ENCODE peak calls at places on chromosome 7, in seven cellular contexts. O is posterior cingulate gyrus; L is WTC11; Y is activated T-cell treated with anti-CD3 and anti-CD28 coated beads, Interleukin-2, amount 50 U/mL, for 72 hours; Q is NCI-H1092; B is MV-4-11; C is NCI-H774. K is an unnamed sample.

GRCh38 chr7:44073664-44074348 is 8.4 kb upstream of the PGAM2 start:
- DNase-seq in O (peak), L (peak), Y (peak), Q (no peak), B (peak), C (no peak), K (no peak)

GRCh38 chr7:145884716-145885514 is 231.7 kb upstream of the CNTNAP2 start:
- DNase-seq in O (peak), L (no peak), Y (no peak), Q (no peak), B (peak), C (no peak), K (no peak)

GRCh38 chr7:132183822-132184380 is 392.4 kb downstream of the PLXNA4 start:
- DNase-seq in O (no peak), L (peak), Y (no peak), Q (no peak), B (no peak), C (peak), K (no peak)

GRCh38 chr7:128422037-128422436 is 12.3 kb upstream of the IMPDH1 start:
- DNase-seq in O (no peak), L (no peak), Y (no peak), Q (no peak), B (no peak), C (no peak), K (no peak)

GRCh38 chr7:155885162-155886160 is 73.2 kb upstream of the SHH start:
- DNase-seq in O (peak), L (no peak), Y (no peak), Q (no peak), B (no peak), C (no peak), K (no peak)

GRCh38 chr7:88013981-88014380 is 79.9 kb downstream of the ADAM22 start:
- DNase-seq in O (no peak), L (no peak), Y (no peak), Q (no peak), B (no peak), C (no peak), K (no peak)

GRCh38 chr7:122310119-122311021 is 5.8 kb upstream of the FEZF1 start:
- DNase-seq in O (peak), L (peak), Y (no peak), Q (no peak), B (no peak), C (no peak), K (no peak)

GRCh38 chr7:132080967-132081668 is 495.2 kb downstream of the PLXNA4 start:
- DNase-seq in O (no peak), L (no peak), Y (no peak), Q (no peak), B (no peak), C (no peak), K (no peak)

GRCh38 chr7:149310113-149310836 is 48.3 kb downstream of the ZNF783 start:
- DNase-seq in O (no peak), L (no peak), Y (no peak), Q (no peak), B (peak), C (no peak), K (no peak)

GRCh38 chr7:148722340-148723165 is 23.9 kb downstream of the CUL1 start:
- DNase-seq in O (no peak), L (no peak), Y (no peak), Q (peak), B (peak), C (no peak), K (no peak)

GRCh38 chr7:156169474-156170370 is 357.5 kb upstream of the SHH start:
- DNase-seq in O (no peak), L (no peak), Y (no peak), Q (no peak), B (no peak), C (no peak), K (no peak)

GRCh38 chr7:127819975-127820778 is 168.2 kb downstream of the SND1 start:
- DNase-seq in O (no peak), L (no peak), Y (no peak), Q (no peak), B (peak), C (no peak), K (no peak)

K was measured in esophagus muscularis mucosa.